ENCODE peak calls at places on chromosomes 11 and 22, in seven cellular contexts. M is tibial nerve, L is adrenal gland, E is mesenchymal stem cell, R is fibroblast of lung, H is PC-9, V is heart left ventricle. B is an unnamed sample.

GRCh38 chr11:12066799-12067508 is 43.4 kb upstream of the MICAL2 start:
- DNase-seq in M (no peak), L (peak), E (peak), R (peak), H (peak), V (no peak), B (peak)

GRCh38 chr22:42617155-42617983 is 2.7 kb upstream of the POLDIP3 start:
- DNase-seq in M (no peak), L (peak), E (no peak), R (no peak), H (no peak), V (no peak), B (no peak)

GRCh38 chr11:110069158-110069737 is 23.9 kb upstream of the ZC3H12C start:
- DNase-seq in M (peak), L (peak), E (peak), R (peak), H (peak), V (peak), B (peak)

GRCh38 chr22:44289429-44290171 is 23.2 kb downstream of the SHISAL1 start:
- DNase-seq in M (no peak), L (no peak), E (peak), R (no peak), H (no peak), V (no peak), B (no peak)

GRCh38 chr11:8735094-8735493 is 52.5 kb downstream of the RPL27A start:
- DNase-seq in M (no peak), L (no peak), E (no peak), R (no peak), H (peak), V (no peak), B (no peak)

GRCh38 chr11:48024635-48025071 is 44.3 kb downstream of the PTPRJ start:
- DNase-seq in M (no peak), L (no peak), E (no peak), R (no peak), H (peak), V (no peak), B (no peak)

GRCh38 chr11:110425751-110426545 is 3.8 kb upstream of the FDX1 start:
- DNase-seq in M (no peak), L (no peak), E (peak), R (peak), H (no peak), V (no peak), B (no peak)

GRCh38 chr11:78853521-78853920 is 278.9 kb upstream of the NARS2 start:
- DNase-seq in M (no peak), L (no peak), E (no peak), R (no peak), H (no peak), V (no peak), B (no peak)

GRCh38 chr11:130413383-130414106 is 14.9 kb downstream of the ADAMTS8 start:
- DNase-seq in M (no peak), L (no peak), E (peak), R (peak), H (peak), V (no peak), B (no peak)

GRCh38 chr11:2932850-2933251 is 3.6 kb upstream of the PHLDA2 start:
- DNase-seq in M (no peak), L (no peak), E (peak), R (peak), H (peak), V (peak), B (peak)

GRCh38 chr22:39239561-39240423 is 5.0 kb downstream of the PDGFB start:
- DNase-seq in M (no peak), L (no peak), E (no peak), R (no peak), H (peak), V (no peak), B (peak)

GRCh38 chr11:22337571-22338464 is at the start of gene SLC17A6:
- DNase-seq in M (no peak), L (no peak), E (peak), R (peak), H (no peak), V (no peak), B (no peak)

GRCh38 chr22:37734402-37734700 is 37.5 kb downstream of the TRIOBP start:
- DNase-seq in M (no peak), L (no peak), E (no peak), R (no peak), H (no peak), V (no peak), B (no peak)

GRCh38 chr11:46133119-46133518 is 11.9 kb upstream of the PHF21A start:
- DNase-seq in M (no peak), L (no peak), E (no peak), R (no peak), H (no peak), V (peak), B (no peak)

GRCh38 chr11:106473089-106473722 is 395.7 kb downstream of the AASDHPPT start:
- DNase-seq in M (no peak), L (no peak), E (no peak), R (peak), H (no peak), V (no peak), B (no peak)

GRCh38 chr11:69744435-69744834 is 30.7 kb downstream of the FGF4 start:
- DNase-seq in M (no peak), L (no peak), E (peak), R (peak), H (peak), V (no peak), B (no peak)

GRCh38 chr11:134712228-134713145 is 300.4 kb upstream of the B3GAT1 start:
- DNase-seq in M (no peak), L (no peak), E (no peak), R (no peak), H (no peak), V (no peak), B (no peak)

GRCh38 chr11:11403763-11404725 is 51.0 kb upstream of the CSNK2A3 start:
- DNase-seq in M (no peak), L (no peak), E (no peak), R (peak), H (no peak), V (no peak), B (no peak)

GRCh38 chr11:74949748-74950127 is 672 bp downstream of the SPCS2 start:
- DNase-seq in M (no peak), L (no peak), E (peak), R (no peak), H (no peak), V (no peak), B (no peak)

GRCh38 chr11:96037267-96037990 is 113.5 kb upstream of the MTMR2 start:
- DNase-seq in M (no peak), L (no peak), E (peak), R (no peak), H (peak), V (no peak), B (no peak)

GRCh38 chr11:78349614-78350013 is 68.0 kb downstream of the GAB2 start:
- DNase-seq in M (no peak), L (no peak), E (no peak), R (peak), H (no peak), V (peak), B (no peak)

GRCh38 chr22:46023558-46023981 is 46.6 kb upstream of the WNT7B start:
- DNase-seq in M (no peak), L (peak), E (peak), R (peak), H (no peak), V (no peak), B (no peak)

GRCh38 chr11:75325713-75326438 is 25.6 kb downstream of the ARRB1 start:
- DNase-seq in M (no peak), L (peak), E (peak), R (peak), H (no peak), V (peak), B (peak)

GRCh38 chr11:37946155-37946766 is 1348.2 kb upstream of the RAG2 start:
- DNase-seq in M (no peak), L (peak), E (peak), R (peak), H (no peak), V (no peak), B (peak)

GRCh38 chr11:131447898-131448297 is 77.5 kb downstream of the NTM start:
- DNase-seq in M (no peak), L (no peak), E (no peak), R (no peak), H (no peak), V (no peak), B (no peak)

DNA sequence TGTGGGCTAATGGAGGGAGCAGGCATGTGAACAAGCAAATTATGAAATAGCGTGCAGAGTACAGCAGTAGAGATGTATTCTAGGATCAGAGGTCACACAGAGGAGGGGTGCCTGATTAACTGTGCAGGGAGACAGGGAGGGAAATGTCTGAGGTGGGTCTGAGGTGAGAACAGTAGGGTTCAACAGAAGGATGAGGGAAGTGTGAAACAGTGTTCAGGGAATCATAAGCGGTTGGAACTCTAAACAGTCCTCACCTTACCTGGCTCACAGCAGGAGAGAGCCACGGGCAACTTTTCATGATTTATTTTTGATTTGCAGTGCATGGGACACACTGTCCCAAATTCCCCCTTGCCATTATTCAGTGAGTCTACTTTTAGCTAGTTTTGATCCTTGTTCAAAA is 90.5 kb downstream of the PIWIL4 start:
- DNase-seq in M (no peak), L (no peak), E (no peak), R (no peak), H (no peak), V (no peak), B (no peak)
- H3K27ac ChIP-seq in M (no peak), L (no peak), E (no peak), R (no peak), H (no peak), V (peak), B (no peak)

GRCh38 chr22:40597541-40598453 is 38.7 kb downstream of the MRTFA start:
- DNase-seq in M (no peak), L (no peak), E (no peak), R (peak), H (peak), V (no peak), B (no peak)
- H3K4me3 ChIP-seq in M (no peak), L (no peak), E (no peak), R (no peak), H (no peak), V (no peak), B (no peak)

GRCh38 chr22:25153961-25154685 is 45.5 kb upstream of the CRYBB3 start:
- DNase-seq in M (peak), L (peak), E (peak), R (peak), H (peak), V (peak), B (peak)
- H3K27ac ChIP-seq in M (peak), L (no peak), E (no peak), R (no peak), H (peak), V (peak), B (no peak)

DNA sequence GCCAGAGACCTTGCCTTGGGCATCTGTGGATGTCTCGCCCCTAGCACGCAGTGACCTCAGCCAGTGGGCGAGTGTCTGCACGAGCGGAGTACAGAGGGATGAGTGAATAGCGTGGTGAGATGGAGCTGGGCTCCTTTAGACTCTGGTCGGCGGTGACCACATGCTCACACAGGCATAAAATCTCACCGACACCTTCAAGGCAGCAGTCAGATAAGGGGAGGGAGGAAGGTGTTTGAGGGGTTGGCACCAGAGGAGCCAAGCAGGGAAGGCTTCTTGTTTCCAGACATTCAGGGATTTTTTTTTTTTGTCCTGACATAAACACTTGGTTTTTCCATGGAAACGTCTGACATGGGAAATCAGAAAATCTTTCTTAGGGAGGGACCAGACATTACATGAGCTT is 35.8 kb downstream of the GRIK4 start:
- DNase-seq in M (no peak), L (no peak), E (peak), R (peak), H (no peak), V (no peak), B (no peak)
- H3K4me3 ChIP-seq in M (no peak), L (no peak), E (no peak), R (no peak), H (no peak), V (no peak), B (no peak)

DNA sequence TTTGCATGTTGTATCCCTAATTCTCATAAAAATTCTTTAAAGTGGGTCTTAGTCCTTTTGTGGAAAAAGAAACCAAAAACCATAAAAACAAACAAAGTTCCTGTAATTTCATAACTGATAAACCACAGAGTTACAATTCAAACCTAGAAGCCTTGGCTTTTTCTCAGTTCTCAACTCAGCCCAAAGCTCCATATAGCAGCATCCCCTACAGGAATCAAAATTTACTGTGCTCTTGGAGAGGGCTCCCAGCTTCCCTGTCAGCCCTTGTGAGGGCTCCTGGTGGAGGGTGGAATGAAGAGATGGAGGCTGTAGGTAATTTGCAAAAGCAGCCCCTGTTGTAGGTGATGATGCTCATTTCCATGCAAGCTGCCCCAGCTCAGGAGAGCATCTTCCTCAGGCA is 506.1 kb upstream of the KIRREL3 start:
- DNase-seq in M (no peak), L (no peak), E (no peak), R (no peak), H (no peak), V (no peak), B (no peak)
- H3K27ac ChIP-seq in M (no peak), L (no peak), E (no peak), R (no peak), H (no peak), V (no peak), B (no peak)

GRCh38 chr11:102184269-102184987 is 74.2 kb downstream of the YAP1 start:
- DNase-seq in M (no peak), L (no peak), E (no peak), R (no peak), H (no peak), V (no peak), B (no peak)

GRCh38 chr11:102191832-102192231 is 81.6 kb downstream of the YAP1 start:
- DNase-seq in M (no peak), L (no peak), E (peak), R (peak), H (no peak), V (no peak), B (no peak)

GRCh38 chr11:102192349-102193066 is 82.3 kb downstream of the YAP1 start:
- DNase-seq in M (no peak), L (no peak), E (peak), R (no peak), H (no peak), V (no peak), B (no peak)

GRCh38 chr11:102187416-102188125 is 77.3 kb downstream of the YAP1 start:
- DNase-seq in M (no peak), L (no peak), E (peak), R (peak), H (no peak), V (no peak), B (no peak)

DNA sequence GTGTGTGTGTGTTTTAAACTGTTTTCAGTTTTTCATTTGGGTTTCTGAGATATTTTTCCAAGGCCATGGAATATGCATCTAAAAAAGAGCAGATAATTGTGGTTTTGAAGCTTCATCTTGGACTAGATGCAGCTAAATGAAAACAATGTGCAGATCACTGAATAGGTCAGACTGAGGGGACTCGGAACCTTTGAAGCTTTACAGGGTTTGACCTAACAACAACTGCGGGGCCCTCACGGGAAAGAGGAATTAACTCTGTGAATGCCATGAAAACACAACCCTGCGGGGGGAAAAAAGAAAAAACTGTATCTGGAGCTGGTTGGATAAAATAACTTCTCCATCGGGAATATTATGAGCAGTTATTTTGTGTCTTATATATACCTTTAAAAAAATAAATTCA is 76.6 kb downstream of the YAP1 start:
- DNase-seq in M (no peak), L (no peak), E (peak), R (no peak), H (no peak), V (no peak), B (no peak)
- H3K4me3 ChIP-seq in M (no peak), L (no peak), E (peak), R (no peak), H (no peak), V (no peak), B (no peak)

GRCh38 chr22:20519558-20519957 is 12.1 kb downstream of the MED15 start:
- DNase-seq in M (no peak), L (no peak), E (no peak), R (no peak), H (no peak), V (no peak), B (no peak)

GRCh38 chr22:20517841-20518592 is 10.6 kb downstream of the MED15 start:
- DNase-seq in M (no peak), L (no peak), E (no peak), R (no peak), H (no peak), V (no peak), B (no peak)

GRCh38 chr22:20516399-20516798 is 9.0 kb downstream of the MED15 start:
- DNase-seq in M (no peak), L (no peak), E (no peak), R (no peak), H (no peak), V (no peak), B (no peak)

GRCh38 chr22:20514658-20515406 is 7.4 kb downstream of the MED15 start:
- DNase-seq in M (no peak), L (peak), E (peak), R (peak), H (no peak), V (no peak), B (no peak)

DNA sequence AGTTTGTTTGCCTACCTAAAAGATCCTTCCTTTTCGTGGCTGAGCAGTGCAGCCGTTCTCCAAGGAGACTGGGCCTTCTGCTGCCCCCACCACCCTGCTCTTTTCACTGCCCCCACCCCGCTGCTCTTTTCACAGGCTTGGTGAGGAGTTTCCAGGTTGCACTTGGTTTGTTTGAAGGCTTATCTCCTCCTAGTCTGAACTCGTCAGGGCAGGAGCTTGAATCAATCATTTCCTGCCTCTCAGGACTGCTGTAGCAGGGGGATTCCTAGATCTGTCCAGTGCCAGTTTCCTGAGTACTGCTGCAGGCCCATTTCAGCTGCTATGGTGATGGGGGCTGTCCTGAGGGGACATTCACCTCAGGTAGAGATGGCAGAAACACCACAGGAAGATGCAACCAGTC is 10.0 kb downstream of the MED15 start:
- DNase-seq in M (no peak), L (no peak), E (no peak), R (no peak), H (no peak), V (no peak), B (no peak)
- H3K27ac ChIP-seq in M (peak), L (no peak), E (no peak), R (peak), H (no peak), V (no peak), B (no peak)